ENCODE peak calls at places on chromosome 11, in five cellular contexts. One of them, this sample, is unnamed.

GRCh38 chr11:13685461-13686108 is 17.1 kb downstream of the FAR1 start:
- DNase-seq in GM13976: no peak
- DNase-seq in IMR-90: peak
- DNase-seq in cardiac fibroblast: peak
- DNase-seq in stomach: no peak
- DNase-seq in this sample: no peak

GRCh38 chr11:1534682-1535081 is 37.4 kb downstream of the DUSP8 start:
- DNase-seq in GM13976: no peak
- DNase-seq in IMR-90: peak
- DNase-seq in cardiac fibroblast: peak
- DNase-seq in stomach: no peak
- DNase-seq in this sample: no peak

GRCh38 chr11:65851083-65851579 is 6.8 kb downstream of the CFL1 start:
- DNase-seq in GM13976: peak
- DNase-seq in IMR-90: no peak
- DNase-seq in cardiac fibroblast: peak
- DNase-seq in stomach: no peak
- DNase-seq in this sample: no peak

GRCh38 chr11:10395196-10395897 is 59.7 kb upstream of the AMPD3 start:
- DNase-seq in GM13976: no peak
- DNase-seq in IMR-90: peak
- DNase-seq in cardiac fibroblast: no peak
- DNase-seq in stomach: no peak
- DNase-seq in this sample: no peak

GRCh38 chr11:132856032-132856431 is 676.3 kb downstream of the OPCML start:
- DNase-seq in GM13976: no peak
- DNase-seq in IMR-90: no peak
- DNase-seq in cardiac fibroblast: no peak
- DNase-seq in stomach: no peak
- DNase-seq in this sample: no peak

GRCh38 chr11:91156041-91156440 is 933.2 kb upstream of the CHORDC1 start:
- DNase-seq in GM13976: no peak
- DNase-seq in IMR-90: no peak
- DNase-seq in cardiac fibroblast: no peak
- DNase-seq in stomach: no peak
- DNase-seq in this sample: no peak

GRCh38 chr11:70885721-70886305 is 366.6 kb downstream of the SHANK2 start:
- DNase-seq in GM13976: no peak
- DNase-seq in IMR-90: peak
- DNase-seq in cardiac fibroblast: no peak
- DNase-seq in stomach: no peak
- DNase-seq in this sample: no peak

GRCh38 chr11:27255447-27255828 is 107.6 kb downstream of the CCDC34 start:
- DNase-seq in GM13976: no peak
- DNase-seq in IMR-90: peak
- DNase-seq in cardiac fibroblast: peak
- DNase-seq in stomach: no peak
- DNase-seq in this sample: no peak

GRCh38 chr11:10392680-10393079 is 62.4 kb upstream of the AMPD3 start:
- DNase-seq in GM13976: no peak
- DNase-seq in IMR-90: peak
- DNase-seq in cardiac fibroblast: no peak
- DNase-seq in stomach: no peak
- DNase-seq in this sample: no peak

GRCh38 chr11:116387623-116388022 is 385.2 kb downstream of the BUD13 start:
- DNase-seq in GM13976: no peak
- DNase-seq in IMR-90: no peak
- DNase-seq in cardiac fibroblast: no peak
- DNase-seq in stomach: no peak
- DNase-seq in this sample: no peak

GRCh38 chr11:93467054-93467453 is 76.1 kb downstream of the SMCO4 start:
- DNase-seq in GM13976: no peak
- DNase-seq in IMR-90: no peak
- DNase-seq in cardiac fibroblast: no peak
- DNase-seq in stomach: no peak
- DNase-seq in this sample: no peak

GRCh38 chr11:102007567-102008437 is 39.4 kb upstream of the CFAP300 start:
- DNase-seq in GM13976: peak
- DNase-seq in IMR-90: peak
- DNase-seq in cardiac fibroblast: peak
- DNase-seq in stomach: peak
- DNase-seq in this sample: peak
- TF ChIP-seq CTCF in GM13976: peak
- TF ChIP-seq CTCF in IMR-90: peak
- TF ChIP-seq CTCF in cardiac fibroblast: no peak
- TF ChIP-seq CTCF in stomach: peak
- TF ChIP-seq CTCF in this sample: peak

GRCh38 chr11:64292458-64293254 is 1.6 kb downstream of the KCNK4 start:
- DNase-seq in GM13976: no peak
- DNase-seq in IMR-90: no peak
- DNase-seq in cardiac fibroblast: no peak
- DNase-seq in stomach: no peak
- DNase-seq in this sample: no peak

GRCh38 chr11:64289011-64289564 is 2.0 kb upstream of the KCNK4 start:
- DNase-seq in GM13976: no peak
- DNase-seq in IMR-90: no peak
- DNase-seq in cardiac fibroblast: no peak
- DNase-seq in stomach: no peak
- DNase-seq in this sample: no peak

GRCh38 chr11:64290352-64290751 is 750 bp upstream of the KCNK4 start:
- DNase-seq in GM13976: no peak
- DNase-seq in IMR-90: no peak
- DNase-seq in cardiac fibroblast: no peak
- DNase-seq in stomach: no peak
- DNase-seq in this sample: no peak

GRCh38 chr11:64290894-64291745 is at the start of gene KCNK4:
- DNase-seq in GM13976: no peak
- DNase-seq in IMR-90: no peak
- DNase-seq in cardiac fibroblast: no peak
- DNase-seq in stomach: no peak
- DNase-seq in this sample: no peak

GRCh38 chr11:64291746-64292457 is 800 bp downstream of the KCNK4 start:
- DNase-seq in GM13976: no peak
- DNase-seq in IMR-90: no peak
- DNase-seq in cardiac fibroblast: no peak
- DNase-seq in stomach: no peak
- DNase-seq in this sample: no peak
- TF ChIP-seq CTCF in GM13976: no peak
- TF ChIP-seq CTCF in IMR-90: no peak
- TF ChIP-seq CTCF in cardiac fibroblast: no peak
- TF ChIP-seq CTCF in stomach: no peak
- TF ChIP-seq CTCF in this sample: no peak

GRCh38 chr11:76205252-76206076 is 838 bp downstream of the WNT11 start:
- DNase-seq in GM13976: no peak
- DNase-seq in IMR-90: no peak
- DNase-seq in cardiac fibroblast: no peak
- DNase-seq in stomach: no peak
- DNase-seq in this sample: no peak
- TF ChIP-seq CTCF in GM13976: no peak
- TF ChIP-seq CTCF in IMR-90: no peak
- TF ChIP-seq CTCF in cardiac fibroblast: no peak
- TF ChIP-seq CTCF in stomach: no peak
- TF ChIP-seq CTCF in this sample: no peak

DNA sequence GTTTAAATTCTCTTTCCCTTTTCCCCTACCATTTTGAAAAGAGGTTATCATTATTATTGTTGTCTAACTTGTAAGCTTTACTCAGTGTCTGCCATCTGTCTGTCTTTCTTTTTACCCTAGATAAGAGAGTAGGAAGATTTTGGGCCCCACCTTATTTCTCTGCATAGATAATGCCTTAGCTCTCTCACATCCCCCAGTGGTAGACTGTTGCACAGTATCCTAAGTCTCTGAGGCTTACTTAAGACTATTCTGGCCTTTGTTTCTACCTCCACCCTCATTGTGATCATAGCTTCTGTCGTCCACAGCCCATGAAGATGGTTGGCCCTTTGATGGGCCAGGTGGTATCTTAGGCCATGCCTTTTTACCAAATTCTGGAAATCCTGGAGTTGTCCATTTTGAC is 3.6 kb upstream of the OR51L1 start:
- DNase-seq in GM13976: no peak
- DNase-seq in IMR-90: peak
- DNase-seq in cardiac fibroblast: peak
- DNase-seq in stomach: no peak
- DNase-seq in this sample: no peak
- TF ChIP-seq CTCF in GM13976: no peak
- TF ChIP-seq CTCF in IMR-90: peak
- TF ChIP-seq CTCF in cardiac fibroblast: peak
- TF ChIP-seq CTCF in stomach: no peak
- TF ChIP-seq CTCF in this sample: no peak

GRCh38 chr11:72692498-72693237 is 18.4 kb upstream of the PDE2A start:
- DNase-seq in GM13976: no peak
- DNase-seq in IMR-90: no peak
- DNase-seq in cardiac fibroblast: no peak
- DNase-seq in stomach: no peak
- DNase-seq in this sample: no peak
- TF ChIP-seq CTCF in GM13976: no peak
- TF ChIP-seq CTCF in IMR-90: no peak
- TF ChIP-seq CTCF in cardiac fibroblast: no peak
- TF ChIP-seq CTCF in stomach: no peak
- TF ChIP-seq CTCF in this sample: no peak

GRCh38 chr11:69683764-69684333 is 8.7 kb upstream of the LTO1 start:
- DNase-seq in GM13976: no peak
- DNase-seq in IMR-90: no peak
- DNase-seq in cardiac fibroblast: peak
- DNase-seq in stomach: peak
- DNase-seq in this sample: peak
- TF ChIP-seq CTCF in GM13976: peak
- TF ChIP-seq CTCF in IMR-90: peak
- TF ChIP-seq CTCF in cardiac fibroblast: peak
- TF ChIP-seq CTCF in stomach: peak
- TF ChIP-seq CTCF in this sample: peak

GRCh38 chr11:75867778-75868374 is 52.9 kb downstream of the UVRAG start:
- DNase-seq in GM13976: peak
- DNase-seq in IMR-90: peak
- DNase-seq in cardiac fibroblast: peak
- DNase-seq in stomach: peak
- DNase-seq in this sample: peak
- TF ChIP-seq CTCF in GM13976: peak
- TF ChIP-seq CTCF in IMR-90: peak
- TF ChIP-seq CTCF in cardiac fibroblast: peak
- TF ChIP-seq CTCF in stomach: peak
- TF ChIP-seq CTCF in this sample: peak

GRCh38 chr11:18522388-18522787 is 4.4 kb downstream of the TSG101 start:
- DNase-seq in GM13976: no peak
- DNase-seq in IMR-90: no peak
- DNase-seq in cardiac fibroblast: peak
- DNase-seq in stomach: no peak
- DNase-seq in this sample: peak
- TF ChIP-seq CTCF in GM13976: no peak
- TF ChIP-seq CTCF in IMR-90: peak
- TF ChIP-seq CTCF in cardiac fibroblast: peak
- TF ChIP-seq CTCF in stomach: no peak
- TF ChIP-seq CTCF in this sample: peak

GRCh38 chr11:57476883-57477506 is 16.7 kb downstream of the RTN4RL2 start:
- DNase-seq in GM13976: peak
- DNase-seq in IMR-90: peak
- DNase-seq in cardiac fibroblast: no peak
- DNase-seq in stomach: peak
- DNase-seq in this sample: peak
- TF ChIP-seq CTCF in GM13976: peak
- TF ChIP-seq CTCF in IMR-90: peak
- TF ChIP-seq CTCF in cardiac fibroblast: peak
- TF ChIP-seq CTCF in stomach: peak
- TF ChIP-seq CTCF in this sample: peak

GRCh38 chr11:56750190-56750589 is 1.7 kb upstream of the OR9G4 start:
- DNase-seq in GM13976: no peak
- DNase-seq in IMR-90: no peak
- DNase-seq in cardiac fibroblast: no peak
- DNase-seq in stomach: no peak
- DNase-seq in this sample: no peak
- TF ChIP-seq CTCF in GM13976: no peak
- TF ChIP-seq CTCF in IMR-90: no peak
- TF ChIP-seq CTCF in cardiac fibroblast: no peak
- TF ChIP-seq CTCF in stomach: no peak
- TF ChIP-seq CTCF in this sample: no peak